ENCODE peak calls at places on chromosomes 5 and 9, in eight cellular contexts. U is nucleus accumbens; Y is effector memory CD8-positive, alpha-beta T cell; D is T-helper 2 cell; N is iPS-NIHi11; P is NCI-H1417; X is MM.1S; J is GM04504. L is an unnamed sample.

GRCh38 chr9:125650271-125650737 is 56.7 kb downstream of the MAPKAP1 start:
- DNase-seq in U (no peak), Y (no peak), D (no peak), N (no peak), P (no peak), X (no peak), J (no peak), L (peak)

GRCh38 chr9:93549636-93550035 is 26.7 kb upstream of the PHF2 start:
- DNase-seq in U (no peak), Y (no peak), D (no peak), N (no peak), P (no peak), X (no peak), J (no peak), L (no peak)

GRCh38 chr5:56339732-56340131 is 106.6 kb upstream of the ANKRD55 start:
- DNase-seq in U (no peak), Y (no peak), D (no peak), N (no peak), P (no peak), X (no peak), J (no peak), L (no peak)

GRCh38 chr5:6250121-6250520 is 128.2 kb downstream of the MED10 start:
- DNase-seq in U (no peak), Y (no peak), D (no peak), N (no peak), P (no peak), X (no peak), J (no peak), L (no peak)

GRCh38 chr5:477247-477646 is 34.3 kb downstream of the EXOC3 start:
- DNase-seq in U (no peak), Y (no peak), D (no peak), N (no peak), P (no peak), X (no peak), J (no peak), L (no peak)

GRCh38 chr5:139657363-139658321 is 9.5 kb downstream of the CXXC5 start:
- DNase-seq in U (no peak), Y (no peak), D (no peak), N (no peak), P (no peak), X (no peak), J (no peak), L (no peak)

GRCh38 chr5:112413611-112414010 is 5.5 kb downstream of the EPB41L4A start:
- DNase-seq in U (no peak), Y (no peak), D (no peak), N (no peak), P (no peak), X (no peak), J (no peak), L (no peak)

GRCh38 chr5:44952376-44952775 is 143.6 kb downstream of the MRPS30 start:
- DNase-seq in U (no peak), Y (no peak), D (no peak), N (peak), P (peak), X (peak), J (no peak), L (peak)

L was measured in NAMALWA.